ENCODE peak calls at places on chromosome 20, in four cellular contexts. F, I, K and B are unnamed samples.
A peak's percentile ranks its signal among the peaks of the same experiment; 100 is the strongest.

GRCh38 chr20:22303523-22303922 is 280.8 kb downstream of the FOXA2 start:
- DNase-seq in F (no peak), I (no peak), K (no peak), B (no peak)

GRCh38 chr20:19520261-19520660 is 237.8 kb upstream of the RIN2 start:
- DNase-seq in F (no peak), I (no peak), K (no peak), B (no peak)

GRCh38 chr20:34852298-34852697 is 20.4 kb downstream of the GGT7 start:
- DNase-seq in F (no peak), I (no peak), K (no peak), B (no peak)

GRCh38 chr20:32343438-32343837 is 14.7 kb upstream of the ASXL1 start:
- DNase-seq in F (no peak), I (no peak), K (no peak), B (no peak)

GRCh38 chr20:39516964-39517363 is 554.8 kb downstream of the DHX35 start:
- DNase-seq in F (no peak), I (no peak), K (no peak), B (no peak)

GRCh38 chr20:23049933-23050838 is 714 bp upstream of the THBD start:
- DNase-seq in F (peak; percentile 79), I (no peak), K (no peak), B (no peak)

GRCh38 chr20:16951876-16952275 is 203.7 kb downstream of the OTOR start:
- DNase-seq in F (no peak), I (no peak), K (no peak), B (no peak)

GRCh38 chr20:49742948-49743347 is 29.3 kb upstream of the B4GALT5 start:
- DNase-seq in F (no peak), I (no peak), K (no peak), B (no peak)

GRCh38 chr20:60060006-60060557 is 101.9 kb downstream of the CDH26 start:
- DNase-seq in F (no peak), I (no peak), K (peak; percentile 14), B (no peak)

GRCh38 chr20:41002842-41003142 is 25.8 kb upstream of the TOP1 start:
- DNase-seq in F (no peak), I (no peak), K (no peak), B (no peak)

DNA sequence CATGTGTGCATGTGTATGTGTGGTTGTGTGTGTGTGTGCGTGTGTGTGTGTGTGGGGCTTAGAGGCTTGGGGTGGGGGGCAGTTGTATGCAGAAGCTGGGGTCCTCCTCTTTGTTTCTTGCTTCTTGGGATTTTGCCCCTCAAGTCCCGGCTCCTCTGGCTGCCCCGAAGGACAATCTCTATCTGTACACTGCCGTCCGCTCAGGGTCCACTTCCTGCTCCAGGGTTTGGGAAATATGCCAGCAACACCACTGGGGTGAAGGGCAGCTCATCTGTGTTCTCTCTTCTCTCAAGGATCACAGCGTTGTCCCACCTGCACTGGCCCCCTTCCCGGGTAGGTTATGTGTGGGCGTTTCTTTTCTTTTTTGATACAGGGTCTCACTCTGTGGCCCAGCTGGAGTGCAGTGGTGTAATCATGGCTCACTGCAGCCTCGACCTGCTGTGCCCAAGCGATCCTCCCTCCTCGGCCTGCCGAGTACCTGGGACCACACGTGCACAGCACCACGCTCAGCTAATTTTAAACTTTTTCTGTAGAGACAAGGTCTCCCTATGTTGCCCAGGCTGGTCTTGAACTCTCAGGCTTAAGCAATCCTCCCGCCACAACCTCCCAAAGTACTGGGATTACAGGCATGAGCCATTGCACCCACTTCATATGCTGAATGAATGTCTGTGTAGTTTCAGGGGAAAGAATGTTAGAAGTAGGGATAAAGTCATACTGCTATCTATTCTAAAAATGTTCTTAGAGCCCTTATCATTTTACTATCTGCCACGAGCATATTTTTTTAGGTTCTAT is 25.7 kb downstream of the SLC2A4RG start:
- DNase-seq in F (no peak), I (no peak), K (no peak), B (no peak)
- H3K27ac ChIP-seq in F (no peak overlapping the region), I (no peak overlapping the region), K (no peak overlapping the region), B (no peak overlapping the region)

DNA sequence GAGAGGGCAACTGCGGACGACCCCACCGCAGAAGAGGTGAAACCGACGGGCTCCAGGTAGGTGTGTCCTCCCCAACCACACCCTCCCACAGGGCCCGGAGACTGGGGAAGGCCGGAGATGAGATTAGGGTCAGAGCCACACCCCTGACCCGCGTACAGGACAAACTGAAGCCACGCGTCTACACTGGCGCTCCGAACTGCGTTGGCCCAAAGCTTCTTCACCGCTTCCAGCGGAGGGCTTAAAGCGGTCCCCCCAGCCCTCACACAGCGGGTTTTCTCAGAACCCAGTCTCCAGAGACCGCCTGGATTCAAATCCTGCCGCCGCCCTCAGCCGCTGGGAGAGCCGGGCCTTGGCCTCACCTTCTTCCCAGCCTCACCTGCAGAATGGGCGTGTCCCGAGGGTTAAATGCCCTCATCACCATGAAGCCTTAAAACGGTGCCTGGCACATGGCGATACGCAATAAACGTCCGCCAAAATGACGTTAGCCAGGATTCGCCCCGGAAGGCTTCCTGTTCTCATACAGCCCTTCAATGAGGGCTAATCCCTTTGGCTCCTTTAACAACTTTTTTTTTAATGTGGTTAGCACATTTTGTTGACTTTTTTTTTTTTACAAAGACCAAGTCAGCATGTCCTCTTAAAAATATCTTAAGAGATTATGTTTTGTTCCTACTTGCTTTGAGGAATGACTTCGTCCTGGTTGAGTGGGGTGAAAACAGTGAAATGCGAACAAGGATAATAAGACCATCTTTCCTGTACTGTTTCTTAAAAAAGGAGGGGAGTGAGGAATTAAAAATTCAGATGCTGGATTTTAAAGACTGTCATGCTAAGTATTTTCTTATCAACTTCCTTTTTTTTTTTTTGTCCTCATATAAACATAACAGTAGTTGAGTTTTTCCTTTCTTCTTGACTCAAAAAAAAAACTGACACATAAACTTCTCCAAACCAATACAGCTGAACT is 15.1 kb upstream of the ZNF217 start:
- DNase-seq in F (peak; percentile 54), I (peak; percentile 52), K (peak; percentile 38), B (no peak)
- TF ChIP-seq POLR2AphosphoS5 in F (no peak), I (no peak), K (peak; percentile 39), B (peak; percentile 53)

GRCh38 chr20:44087857-44088120 is 99.2 kb downstream of the JPH2 start:
- DNase-seq in F (no peak), I (no peak), K (no peak), B (peak; percentile 67)
- H3K27ac ChIP-seq in F (no peak overlapping the region), I (no peak overlapping the region), K (no peak overlapping the region), B (no peak overlapping the region)

DNA sequence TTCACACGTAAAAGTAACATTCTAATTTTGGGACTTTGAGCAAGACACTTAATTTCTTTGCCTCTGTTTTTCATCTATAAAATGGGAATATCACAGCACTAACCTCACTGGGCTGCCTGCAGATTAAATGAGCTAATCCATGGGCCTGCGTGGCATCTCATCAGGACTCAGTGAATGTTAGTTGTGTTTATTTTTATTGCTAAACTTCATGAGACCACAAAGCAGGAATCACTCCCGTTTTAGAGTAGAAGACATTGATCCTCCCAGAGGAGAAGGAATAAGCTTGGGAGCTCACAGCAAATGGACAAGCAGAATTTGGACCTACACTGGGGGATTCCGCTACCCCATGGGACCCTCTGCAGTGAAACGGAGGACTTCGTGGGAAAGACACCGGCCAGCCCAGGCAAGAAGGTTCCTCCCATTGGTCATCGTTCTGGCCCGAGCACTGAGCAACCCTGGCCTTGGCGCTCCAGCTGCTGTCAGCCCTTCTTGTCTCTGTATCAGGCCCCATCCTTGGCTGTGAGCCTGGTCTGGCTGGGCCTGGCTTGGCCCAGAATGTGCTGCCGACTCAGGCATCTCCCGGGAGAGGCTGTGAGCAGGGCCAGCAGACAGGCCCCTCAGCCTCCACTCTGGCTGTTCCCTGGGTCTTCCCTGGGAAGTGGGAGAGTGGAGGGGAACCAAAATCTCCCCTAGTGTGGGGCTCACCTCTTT is 79.8 kb downstream of the NFATC2 start:
- DNase-seq in F (no peak), I (peak; percentile 55), K (no peak), B (no peak)
- TF ChIP-seq POLR2AphosphoS5 in F (no peak), I (no peak), K (no peak), B (peak; percentile 48)

GRCh38 chr20:3180319-3180718 is 7.0 kb upstream of the LZTS3 start:
- DNase-seq in F (no peak), I (no peak), K (no peak), B (no peak)

GRCh38 chr20:3177746-3178477 is 4.6 kb upstream of the LZTS3 start:
- DNase-seq in F (no peak), I (no peak), K (no peak), B (no peak)

GRCh38 chr20:3183896-3184295 is 10.5 kb upstream of the LZTS3 start:
- DNase-seq in F (no peak), I (no peak), K (no peak), B (no peak)

GRCh38 chr20:3175270-3175669 is 1.9 kb upstream of the LZTS3 start:
- DNase-seq in F (no peak), I (no peak), K (no peak), B (no peak)

DNA sequence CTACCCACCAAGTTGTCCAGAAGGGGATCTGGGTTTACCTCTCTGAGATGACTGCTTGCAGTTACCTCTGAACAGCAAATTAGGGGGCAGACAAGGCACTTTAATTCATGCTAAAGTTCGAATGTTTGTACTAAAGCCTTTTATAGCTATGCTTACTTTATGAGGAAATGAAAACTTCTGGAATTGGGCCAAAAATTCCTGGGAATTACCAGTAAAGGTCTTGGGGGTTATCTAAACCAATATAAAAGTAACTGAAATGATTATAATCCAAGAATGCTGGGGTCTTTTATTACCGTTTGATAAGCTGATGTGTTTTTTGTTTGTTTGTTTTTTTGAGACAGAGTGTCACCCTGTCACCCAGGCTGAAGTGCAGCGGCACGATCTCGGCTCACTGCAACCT is 7.9 kb upstream of the LZTS3 start:
- DNase-seq in F (no peak), I (no peak), K (no peak), B (no peak)
- H3K27ac ChIP-seq in F (no peak overlapping the region), I (no peak overlapping the region), K (no peak overlapping the region), B (no peak overlapping the region)

DNA sequence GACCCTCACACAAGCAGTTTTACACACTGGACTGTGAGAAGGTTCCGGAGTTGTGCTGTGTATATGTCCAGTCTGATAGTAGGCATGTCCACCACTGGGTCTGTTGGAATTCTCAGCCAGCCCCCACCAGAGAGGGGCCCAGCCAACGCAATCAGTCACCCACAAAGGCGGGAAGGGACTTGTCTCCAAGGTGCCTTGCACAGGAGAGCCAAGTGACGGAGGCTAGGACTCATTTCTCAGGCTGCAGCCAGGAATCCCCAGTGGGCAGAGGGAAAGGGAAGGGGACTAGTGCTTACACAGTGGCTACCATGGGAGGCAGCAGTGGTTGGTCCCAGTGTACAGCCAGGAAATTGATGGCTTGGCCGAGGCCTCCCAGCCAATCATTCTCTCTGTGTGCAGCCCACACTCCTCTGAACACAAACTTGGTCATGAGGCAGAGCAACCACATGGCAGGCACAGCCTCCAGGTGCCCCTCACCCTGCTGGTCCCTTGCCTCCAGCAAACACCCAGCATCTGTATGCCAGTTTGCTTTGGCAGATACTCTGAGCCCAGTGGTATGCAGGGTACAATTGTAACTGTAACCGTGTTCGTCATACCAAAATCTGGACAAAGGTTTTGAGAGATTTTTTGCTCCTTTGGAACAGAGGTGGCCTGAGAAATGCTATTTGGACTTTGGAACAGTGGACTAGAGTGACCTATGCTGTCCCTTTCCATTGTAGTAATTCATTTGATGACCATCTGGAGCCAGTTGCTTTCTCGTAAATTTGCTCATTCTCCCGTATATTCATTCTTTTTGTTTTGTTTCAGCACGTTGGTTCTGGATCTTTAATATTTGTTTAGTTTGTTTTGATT is 72.9 kb upstream of the MYL9 start:
- DNase-seq in F (no peak), I (no peak), K (no peak), B (no peak)
- TF ChIP-seq POLR2AphosphoS5 in F (no peak), I (no peak), K (no peak), B (no peak)

DNA sequence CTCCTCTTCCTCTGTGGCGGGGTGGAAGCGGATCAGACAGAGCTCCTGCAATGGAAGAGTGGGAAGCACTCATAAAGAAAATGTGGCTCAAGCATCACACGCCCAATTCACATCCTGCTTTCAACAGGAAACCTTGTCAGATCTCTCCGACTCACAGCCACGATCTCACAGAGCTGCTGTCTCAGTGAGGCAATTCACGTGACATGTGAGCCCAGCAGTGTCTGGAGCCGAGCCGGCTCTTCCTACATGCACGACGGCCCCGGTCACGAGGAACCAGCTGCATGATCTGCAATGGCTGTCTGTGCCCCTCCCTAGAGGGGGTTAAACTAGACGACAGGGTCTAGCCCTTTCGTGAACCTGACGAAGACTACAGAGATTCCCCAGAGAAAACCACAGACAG is 29.5 kb upstream of the TCFL5 start:
- DNase-seq in F (no peak), I (no peak), K (no peak), B (no peak)
- H3K27ac ChIP-seq in F (no peak overlapping the region), I (no peak overlapping the region), K (no peak overlapping the region), B (no peak overlapping the region)

GRCh38 chr20:58012731-58013510 is 215.5 kb downstream of the ANKRD60 start:
- DNase-seq in F (no peak), I (no peak), K (no peak), B (no peak)
- TF ChIP-seq POLR2AphosphoS5 in F (no peak), I (no peak), K (no peak), B (no peak)